ENCODE peak calls at places on chromosomes 4 and X, in eight cellular contexts. A is heart left ventricle, B is tibial artery, T is SK-N-SH, K is upper lobe of left lung, N is IMR-90, W is Peyer's patch, L is suprapubic skin. E is an unnamed sample.

GRCh38 chr4:134328741-134329140 is 127.2 kb upstream of the PABPC4L start:
- DNase-seq in A (no peak), B (no peak), T (no peak), K (no peak), N (no peak), W (no peak), L (no peak), E (no peak)

GRCh38 chrX:50158616-50159015 is 42.2 kb downstream of the AKAP4 start:
- DNase-seq in A (no peak), B (no peak), T (no peak), K (no peak), N (no peak), W (no peak), L (no peak), E (no peak)

GRCh38 chrX:121010218-121010617 is 24.7 kb upstream of the CT47A1 start:
- DNase-seq in A (no peak), B (no peak), T (no peak), K (no peak), N (no peak), W (no peak), L (no peak), E (no peak)

GRCh38 chr4:153062652-153063168 is 126.6 kb downstream of the FHDC1 start:
- DNase-seq in A (no peak), B (no peak), T (no peak), K (no peak), N (no peak), W (no peak), L (no peak), E (no peak)

GRCh38 chr4:146222313-146222712 is 8.0 kb downstream of the REELD1 start:
- DNase-seq in A (no peak), B (no peak), T (no peak), K (no peak), N (peak), W (no peak), L (no peak), E (no peak)

GRCh38 chr4:70880739-70881138 is 21.4 kb upstream of the MOB1B start:
- DNase-seq in A (no peak), B (no peak), T (no peak), K (no peak), N (no peak), W (no peak), L (no peak), E (no peak)

GRCh38 chrX:129823115-129823514 is 20.6 kb downstream of the ZDHHC9 start:
- DNase-seq in A (no peak), B (peak), T (peak), K (peak), N (peak), W (no peak), L (no peak), E (peak)

GRCh38 chr4:90145331-90145730 is 18.1 kb downstream of the CCSER1 start:
- DNase-seq in A (no peak), B (no peak), T (no peak), K (no peak), N (no peak), W (no peak), L (no peak), E (no peak)

GRCh38 chr4:15232725-15233597 is 194.9 kb upstream of the C1QTNF7 start:
- DNase-seq in A (no peak), B (no peak), T (no peak), K (no peak), N (peak), W (no peak), L (no peak), E (peak)

GRCh38 chrX:35339796-35340195 is 397.2 kb downstream of the FAM47B start:
- DNase-seq in A (no peak), B (no peak), T (no peak), K (no peak), N (no peak), W (no peak), L (no peak), E (no peak)

GRCh38 chr4:171117457-171117856 is 695.7 kb upstream of the GALNTL6 start:
- DNase-seq in A (no peak), B (no peak), T (no peak), K (no peak), N (no peak), W (no peak), L (no peak), E (no peak)

GRCh38 chr4:40621592-40622512 is 7.8 kb downstream of the RBM47 start:
- DNase-seq in A (peak), B (peak), T (no peak), K (peak), N (peak), W (no peak), L (peak), E (no peak)

GRCh38 chr4:155228713-155229112 is 20.3 kb downstream of the NPY2R start:
- DNase-seq in A (no peak), B (no peak), T (no peak), K (no peak), N (no peak), W (no peak), L (no peak), E (no peak)

GRCh38 chr4:95761441-95761840 is 78.5 kb upstream of the PDHA2 start:
- DNase-seq in A (no peak), B (no peak), T (no peak), K (no peak), N (peak), W (no peak), L (no peak), E (no peak)

GRCh38 chr4:31071807-31072486 is 351.8 kb downstream of the PCDH7 start:
- DNase-seq in A (no peak), B (no peak), T (no peak), K (no peak), N (peak), W (no peak), L (no peak), E (no peak)

GRCh38 chr4:54840992-54841768 is 183.4 kb downstream of the KIT start:
- DNase-seq in A (no peak), B (no peak), T (peak), K (no peak), N (peak), W (no peak), L (no peak), E (no peak)

GRCh38 chr4:136036744-136037143 is 1495.5 kb downstream of the PCDH18 start:
- DNase-seq in A (no peak), B (no peak), T (no peak), K (no peak), N (peak), W (no peak), L (no peak), E (no peak)

GRCh38 chr4:147513051-147513450 is 32.2 kb downstream of the EDNRA start:
- DNase-seq in A (no peak), B (no peak), T (no peak), K (no peak), N (no peak), W (no peak), L (no peak), E (no peak)

GRCh38 chr4:66556651-66557278 is 886.5 kb upstream of the EPHA5 start:
- DNase-seq in A (no peak), B (no peak), T (no peak), K (no peak), N (no peak), W (no peak), L (no peak), E (no peak)

GRCh38 chr4:146978641-146979040 is 33.0 kb upstream of the TTC29 start:
- DNase-seq in A (no peak), B (no peak), T (no peak), K (no peak), N (no peak), W (no peak), L (no peak), E (no peak)

GRCh38 chr4:142378179-142378578 is 467.9 kb downstream of the INPP4B start:
- DNase-seq in A (no peak), B (no peak), T (no peak), K (no peak), N (no peak), W (no peak), L (no peak), E (no peak)

GRCh38 chrX:151488677-151489076 is 74.8 kb upstream of the PASD1 start:
- DNase-seq in A (no peak), B (no peak), T (peak), K (no peak), N (no peak), W (no peak), L (no peak), E (peak)
- TF ChIP-seq CTCF in A (peak), B (no peak), T (peak), K (no peak), N (no peak), W (no peak), L (no peak), E (peak)

GRCh38 chr4:159151701-159152100 is 48.8 kb downstream of the RAPGEF2 start:
- DNase-seq in A (no peak), B (no peak), T (no peak), K (no peak), N (no peak), W (no peak), L (no peak), E (no peak)
- H3K4me3 ChIP-seq in A (no peak), B (no peak), T (no peak), K (no peak), N (no peak), W (no peak), L (no peak), E (no peak)

DNA sequence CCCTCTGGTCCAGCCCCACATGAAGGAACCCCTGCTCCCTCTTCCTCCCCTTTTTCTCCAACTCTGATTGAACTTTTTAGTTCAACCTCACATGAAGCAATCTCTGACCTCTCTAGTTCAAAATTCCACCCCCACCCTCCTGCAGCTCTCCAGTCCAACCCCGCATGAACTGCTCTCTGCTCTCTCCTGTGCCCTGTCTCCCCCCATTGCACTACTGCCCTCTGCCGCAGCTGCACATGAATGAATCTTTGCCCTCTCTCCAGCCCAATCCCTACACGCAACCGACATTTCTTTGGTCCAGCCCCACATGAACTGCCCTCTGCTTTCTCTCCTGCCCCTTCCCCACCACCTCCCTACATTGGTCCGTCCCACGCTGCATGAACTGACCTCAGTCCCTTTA is 6.9 kb downstream of the CETN2 start:
- DNase-seq in A (no peak), B (no peak), T (no peak), K (no peak), N (no peak), W (no peak), L (no peak), E (no peak)
- TF ChIP-seq CTCF in A (no peak), B (no peak), T (no peak), K (no peak), N (no peak), W (no peak), L (no peak), E (no peak)

DNA sequence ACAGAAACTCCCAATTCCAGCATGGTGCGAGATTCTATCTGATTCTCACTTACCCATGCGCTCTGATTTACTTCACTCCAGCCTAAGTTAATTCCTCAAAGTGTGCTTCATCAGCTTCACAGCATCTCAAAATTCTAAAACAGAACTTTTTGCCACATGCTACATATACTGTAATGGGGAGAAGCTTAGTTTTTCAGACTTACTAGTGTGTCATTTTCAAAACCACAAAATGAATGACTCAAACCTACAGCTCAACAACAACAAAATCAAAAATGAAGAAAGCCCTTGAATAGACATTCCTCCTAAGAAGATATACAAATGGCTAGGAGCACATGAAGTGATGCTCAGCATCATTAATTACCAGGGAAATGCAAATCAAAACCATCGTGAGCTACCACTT is 14.9 kb downstream of the IRF2 start:
- DNase-seq in A (no peak), B (no peak), T (no peak), K (no peak), N (peak), W (no peak), L (no peak), E (no peak)
- H3K4me3 ChIP-seq in A (no peak), B (no peak), T (no peak), K (no peak), N (no peak), W (no peak), L (no peak), E (no peak)

GRCh38 chrX:103687696-103688191 is 1.2 kb upstream of the MORF4L2 start:
- DNase-seq in A (peak), B (peak), T (peak), K (peak), N (peak), W (peak), L (peak), E (peak)

GRCh38 chrX:103688949-103689348 is 2.5 kb upstream of the MORF4L2 start:
- DNase-seq in A (no peak), B (no peak), T (peak), K (no peak), N (peak), W (no peak), L (no peak), E (no peak)

GRCh38 chrX:103685396-103685795 is 1.1 kb downstream of the MORF4L2 start:
- DNase-seq in A (no peak), B (no peak), T (peak), K (no peak), N (no peak), W (no peak), L (no peak), E (no peak)

GRCh38 chrX:103686199-103687072 is at the start of gene MORF4L2:
- DNase-seq in A (peak), B (peak), T (peak), K (peak), N (peak), W (peak), L (peak), E (peak)

DNA sequence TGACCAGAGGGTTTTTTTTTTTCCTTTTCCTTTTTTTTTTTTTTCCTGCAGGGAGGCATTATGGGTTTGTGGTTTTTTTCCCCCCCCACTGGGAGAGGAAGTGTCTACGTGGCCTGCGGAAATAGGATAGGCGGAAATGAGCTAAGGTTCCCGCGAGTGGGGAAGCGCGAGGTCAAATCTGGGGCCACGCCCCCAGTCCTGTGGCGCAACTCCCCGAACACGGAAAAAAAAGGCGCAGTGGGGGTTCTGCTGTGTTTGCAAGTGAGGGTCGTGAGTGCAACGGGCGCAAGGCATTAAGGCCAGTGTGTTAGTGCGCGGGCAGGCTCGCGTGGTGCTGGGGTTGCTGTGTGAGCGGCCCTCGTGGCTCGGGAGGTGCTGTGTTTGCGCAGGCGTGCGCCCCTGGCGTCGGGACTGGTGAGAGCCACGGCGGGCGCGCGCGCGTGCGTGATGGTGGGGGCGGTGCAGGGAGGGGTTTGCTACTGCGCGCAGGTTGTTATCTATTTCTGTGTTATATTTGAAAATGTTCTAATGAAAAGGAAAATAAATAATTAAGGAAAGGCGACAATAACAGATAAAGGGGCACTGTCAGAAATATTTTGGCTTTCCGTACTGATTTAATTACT is 685 bp upstream of the MORF4L2 start:
- DNase-seq in A (peak), B (peak), T (peak), K (peak), N (peak), W (peak), L (peak), E (peak)
- TF ChIP-seq CTCF in A (peak), B (peak), T (peak), K (no peak), N (peak), W (peak), L (peak), E (peak)

GRCh38 chrX:103215768-103216085 is 819 bp downstream of the BEX4 start:
- DNase-seq in A (no peak), B (no peak), T (peak), K (no peak), N (no peak), W (no peak), L (no peak), E (no peak)
- H3K4me3 ChIP-seq in A (peak), B (peak), T (peak), K (no peak), N (peak), W (peak), L (peak), E (peak)

GRCh38 chr4:25531272-25531671 is 124.4 kb upstream of the SLC34A2 start:
- DNase-seq in A (no peak), B (no peak), T (no peak), K (no peak), N (no peak), W (no peak), L (no peak), E (no peak)
- TF ChIP-seq CTCF in A (no peak), B (no peak), T (peak), K (no peak), N (peak), W (peak), L (no peak), E (peak)

GRCh38 chr4:1723131-1723801 is 1.9 kb downstream of the TACC3 start:
- DNase-seq in A (no peak), B (peak), T (no peak), K (no peak), N (no peak), W (peak), L (no peak), E (no peak)
- H3K4me3 ChIP-seq in A (no peak), B (no peak), T (peak), K (no peak), N (no peak), W (no peak), L (peak), E (no peak)